ENCODE peak calls at places on chromosome 22, in ten cellular contexts. N is chondrocyte, D is left lung, U is osteocyte, X is OCI-LY7, G is AG09319, I is ascending aorta, F is A549, S is endothelial cell, K is heart left ventricle. A is an unnamed sample.
A peak's percentile ranks its signal among the peaks of the same experiment; 100 is the strongest.

GRCh38 chr22:45310331-45311032 is 748 bp downstream of the FAM118A start:
- DNase-seq in N (no peak), D (no peak), U (no peak), X (peak; percentile 40), G (no peak), I (no peak), F (no peak), S (no peak), K (no peak), A (peak; percentile 63)

GRCh38 chr22:37189011-37189466 is 992 bp upstream of the C1QTNF6 start:
- DNase-seq in N (no peak), D (no peak), U (no peak), X (no peak), G (no peak), I (no peak), F (no peak), S (no peak), K (peak; percentile 15), A (no peak)

GRCh38 chr22:21074092-21074715 is 28.5 kb downstream of the LRRC74B start:
- DNase-seq in N (peak; percentile 49), D (no peak), U (no peak), X (no peak), G (peak; percentile 8), I (peak; percentile 11), F (peak; percentile 25), S (no peak), K (no peak), A (peak; percentile 89)

GRCh38 chr22:37206118-37206840 is 6.0 kb downstream of the SSTR3 start:
- DNase-seq in N (peak; percentile 66), D (no peak), U (no peak), X (no peak), G (no peak), I (no peak), F (no peak), S (no peak), K (no peak), A (no peak)

GRCh38 chr22:34592341-34592740 is 473.6 kb upstream of the ISX start:
- DNase-seq in N (no peak), D (no peak), U (no peak), X (no peak), G (no peak), I (no peak), F (no peak), S (no peak), K (no peak), A (no peak)

GRCh38 chr22:36417281-36417686 is 29.5 kb upstream of the MYH9 start:
- DNase-seq in N (no peak), D (peak; percentile 66), U (no peak), X (peak; percentile 45), G (no peak), I (no peak), F (no peak), S (no peak), K (no peak), A (peak; percentile 72)

GRCh38 chr22:35460678-35461077 is 60.7 kb downstream of the MCM5 start:
- DNase-seq in N (no peak), D (no peak), U (no peak), X (no peak), G (no peak), I (no peak), F (no peak), S (no peak), K (no peak), A (no peak)

GRCh38 chr22:46421272-46421671 is 85.8 kb downstream of the TRMU start:
- DNase-seq in N (no peak), D (no peak), U (no peak), X (peak; percentile 68), G (no peak), I (no peak), F (no peak), S (no peak), K (no peak), A (no peak)

GRCh38 chr22:30251661-30252226 is 5.2 kb upstream of the LIF start:
- DNase-seq in N (no peak), D (no peak), U (no peak), X (no peak), G (no peak), I (no peak), F (no peak), S (no peak), K (peak; percentile 75), A (no peak)

GRCh38 chr22:20549232-20549841 is 41.9 kb downstream of the MED15 start:
- DNase-seq in N (no peak), D (peak; percentile 28), U (no peak), X (no peak), G (no peak), I (no peak), F (no peak), S (no peak), K (no peak), A (no peak)

GRCh38 chr22:39518996-39519680 is 1.2 kb upstream of the ATF4 start:
- DNase-seq in N (no peak), D (no peak), U (no peak), X (peak; percentile 34), G (no peak), I (no peak), F (peak; percentile 43), S (no peak), K (no peak), A (no peak)

GRCh38 chr22:20259336-20259705 is 8.8 kb downstream of the RTN4R start:
- DNase-seq in N (no peak), D (no peak), U (no peak), X (no peak), G (no peak), I (no peak), F (no peak), S (no peak), K (no peak), A (no peak)

GRCh38 chr22:22856885-22857606 is 30.6 kb upstream of the IGLL5 start:
- DNase-seq in N (no peak), D (no peak), U (no peak), X (no peak), G (no peak), I (no peak), F (no peak), S (no peak), K (no peak), A (no peak)

GRCh38 chr22:22856364-22856763 is 31.3 kb upstream of the IGLL5 start:
- DNase-seq in N (no peak), D (no peak), U (no peak), X (peak; percentile 51), G (no peak), I (no peak), F (no peak), S (no peak), K (no peak), A (no peak)

GRCh38 chr22:22854466-22854865 is 33.1 kb upstream of the IGLL5 start:
- DNase-seq in N (no peak), D (no peak), U (no peak), X (no peak), G (no peak), I (no peak), F (no peak), S (no peak), K (no peak), A (no peak)

GRCh38 chr22:22855085-22855484 is 32.5 kb upstream of the IGLL5 start:
- DNase-seq in N (no peak), D (no peak), U (no peak), X (no peak), G (no peak), I (no peak), F (no peak), S (no peak), K (no peak), A (no peak)

GRCh38 chr22:22855617-22856308 is 31.9 kb upstream of the IGLL5 start:
- DNase-seq in N (no peak), D (no peak), U (no peak), X (peak; percentile 82), G (no peak), I (no peak), F (no peak), S (peak; percentile 70), K (no peak), A (no peak)
- TF ChIP-seq CTCF in N (peak; percentile 63), D (no peak), U (peak; percentile 29), X (peak; percentile 91), G (peak; percentile 33), I (no peak), F (peak; percentile 12), S (peak; percentile 71), K (no peak), A (peak; percentile 36)

GRCh38 chr22:18078329-18079041 is 695 bp downstream of the PEX26 start:
- DNase-seq in N (no peak), D (no peak), U (no peak), X (peak; percentile 69), G (no peak), I (no peak), F (peak; percentile 23), S (peak; percentile 51), K (peak; percentile 41), A (peak; percentile 40)
- TF ChIP-seq CTCF in N (peak; percentile 37), D (no peak), U (no peak), X (no peak), G (no peak), I (no peak), F (no peak), S (no peak), K (no peak), A (no peak)

GRCh38 chr22:19085233-19086043 is 36.8 kb downstream of the DGCR2 start:
- DNase-seq in N (no peak), D (no peak), U (no peak), X (peak; percentile 85), G (no peak), I (no peak), F (peak; percentile 31), S (peak; percentile 9), K (no peak), A (no peak)
- TF ChIP-seq CTCF in N (peak; percentile 77), D (no peak), U (peak; percentile 62), X (peak; percentile 79), G (peak; percentile 50), I (no peak), F (peak; percentile 46), S (no peak), K (no peak), A (no peak)

GRCh38 chr22:47512617-47513016 is 750.2 kb downstream of the TBC1D22A start:
- DNase-seq in N (no peak), D (no peak), U (no peak), X (no peak), G (no peak), I (no peak), F (no peak), S (no peak), K (no peak), A (no peak)

GRCh38 chr22:47517062-47517461 is 754.6 kb downstream of the TBC1D22A start:
- DNase-seq in N (no peak), D (no peak), U (no peak), X (no peak), G (no peak), I (no peak), F (no peak), S (no peak), K (no peak), A (no peak)

DNA sequence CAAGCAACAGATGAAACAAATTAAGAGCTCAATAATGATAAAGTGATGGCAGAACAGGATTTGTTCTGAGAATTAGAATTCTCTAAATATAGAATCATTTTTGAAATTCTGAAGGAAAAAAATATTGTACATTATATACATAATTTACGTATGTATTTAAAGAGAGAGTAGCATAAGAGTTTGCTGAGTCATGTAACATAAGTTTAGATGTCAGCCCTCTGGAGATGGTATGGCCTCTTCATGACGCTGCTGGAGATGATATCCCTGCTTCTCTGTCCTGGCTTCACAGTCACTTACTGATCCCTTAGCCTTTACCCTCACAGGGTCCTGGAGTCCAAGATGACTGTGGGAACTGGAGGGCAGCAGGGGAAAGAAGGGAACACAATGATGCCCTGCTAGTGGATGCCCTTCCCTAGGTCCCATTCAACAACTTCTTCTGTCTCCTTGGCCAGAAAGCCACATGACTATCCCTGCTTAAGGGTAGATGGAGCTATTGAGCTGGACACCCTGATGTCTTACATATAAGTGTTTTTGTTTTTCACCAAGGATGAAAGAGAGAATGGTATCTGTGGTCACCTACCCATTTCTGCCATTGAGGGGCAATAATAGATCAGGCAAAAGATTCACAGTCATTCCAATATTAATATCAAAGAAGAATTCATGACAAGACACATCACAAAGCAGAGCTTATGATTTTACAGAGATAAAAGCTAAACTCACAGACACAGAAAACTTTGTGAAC is 753.1 kb downstream of the TBC1D22A start:
- DNase-seq in N (no peak), D (no peak), U (no peak), X (peak; percentile 17), G (no peak), I (no peak), F (no peak), S (no peak), K (no peak), A (no peak)
- TF ChIP-seq CTCF in N (peak; percentile 48), D (no peak), U (peak; percentile 15), X (peak; percentile 60), G (no peak), I (no peak), F (peak; percentile 26), S (no peak), K (no peak), A (no peak)